ENCODE peak calls at places on chromosomes 13 and 19, in eight cellular contexts. One of them, this sample, is unnamed. For H3K4me1, the result is how much of the 10 kb centered on the place peaks cover.

GRCh38 chr19:39327990-39328705 is 7.5 kb upstream of the LRFN1 start:
- DNase-seq in mammary epithelial cell: peak
- DNase-seq in CD8-positive, alpha-beta T cell: peak
- DNase-seq in heart right ventricle: peak
- DNase-seq in HepG2: peak
- DNase-seq in IMR-90: peak
- DNase-seq in GM23248: peak
- DNase-seq in aorta: peak
- DNase-seq in this sample: peak

GRCh38 chr13:34416833-34417425 is 525.1 kb upstream of the NBEA start:
- DNase-seq in mammary epithelial cell: no peak
- DNase-seq in CD8-positive, alpha-beta T cell: no peak
- DNase-seq in heart right ventricle: peak
- DNase-seq in HepG2: no peak
- DNase-seq in IMR-90: peak
- DNase-seq in GM23248: peak
- DNase-seq in aorta: peak
- DNase-seq in this sample: no peak

GRCh38 chr13:33452873-33453558 is 167.5 kb upstream of the STARD13 start:
- DNase-seq in mammary epithelial cell: no peak
- DNase-seq in CD8-positive, alpha-beta T cell: no peak
- DNase-seq in heart right ventricle: peak
- DNase-seq in HepG2: no peak
- DNase-seq in IMR-90: no peak
- DNase-seq in GM23248: no peak
- DNase-seq in aorta: no peak
- DNase-seq in this sample: no peak

GRCh38 chr13:78589206-78589605 is 14.1 kb downstream of the POU4F1 start:
- DNase-seq in mammary epithelial cell: peak
- DNase-seq in CD8-positive, alpha-beta T cell: no peak
- DNase-seq in heart right ventricle: no peak
- DNase-seq in HepG2: peak
- DNase-seq in IMR-90: peak
- DNase-seq in GM23248: peak
- DNase-seq in aorta: no peak
- DNase-seq in this sample: no peak

GRCh38 chr13:43675577-43675976 is 111.2 kb downstream of the ENOX1 start:
- DNase-seq in mammary epithelial cell: no peak
- DNase-seq in CD8-positive, alpha-beta T cell: no peak
- DNase-seq in heart right ventricle: no peak
- DNase-seq in HepG2: no peak
- DNase-seq in IMR-90: no peak
- DNase-seq in GM23248: no peak
- DNase-seq in aorta: no peak
- DNase-seq in this sample: no peak

GRCh38 chr13:39836038-39836437 is 180.6 kb downstream of the COG6 start:
- DNase-seq in mammary epithelial cell: peak
- DNase-seq in CD8-positive, alpha-beta T cell: no peak
- DNase-seq in heart right ventricle: no peak
- DNase-seq in HepG2: no peak
- DNase-seq in IMR-90: no peak
- DNase-seq in GM23248: no peak
- DNase-seq in aorta: no peak
- DNase-seq in this sample: no peak

GRCh38 chr13:72622546-72622945 is 104.9 kb downstream of the MZT1 start:
- DNase-seq in mammary epithelial cell: peak
- DNase-seq in CD8-positive, alpha-beta T cell: no peak
- DNase-seq in heart right ventricle: no peak
- DNase-seq in HepG2: no peak
- DNase-seq in IMR-90: no peak
- DNase-seq in GM23248: no peak
- DNase-seq in aorta: no peak
- DNase-seq in this sample: no peak

GRCh38 chr19:39078436-39079200 is 5.5 kb upstream of the ACP7 start:
- DNase-seq in mammary epithelial cell: peak
- DNase-seq in CD8-positive, alpha-beta T cell: no peak
- DNase-seq in heart right ventricle: no peak
- DNase-seq in HepG2: peak
- DNase-seq in IMR-90: peak
- DNase-seq in GM23248: peak
- DNase-seq in aorta: no peak
- DNase-seq in this sample: no peak

GRCh38 chr19:36081385-36081784 is 26.7 kb downstream of the WDR62 start:
- DNase-seq in mammary epithelial cell: no peak
- DNase-seq in CD8-positive, alpha-beta T cell: no peak
- DNase-seq in heart right ventricle: no peak
- DNase-seq in HepG2: no peak
- DNase-seq in IMR-90: peak
- DNase-seq in GM23248: no peak
- DNase-seq in aorta: no peak
- DNase-seq in this sample: no peak

GRCh38 chr19:47707135-47707925 is 5.9 kb upstream of the EHD2 start:
- DNase-seq in mammary epithelial cell: peak
- DNase-seq in CD8-positive, alpha-beta T cell: peak
- DNase-seq in heart right ventricle: peak
- DNase-seq in HepG2: peak
- DNase-seq in IMR-90: peak
- DNase-seq in GM23248: peak
- DNase-seq in aorta: peak
- DNase-seq in this sample: peak

GRCh38 chr19:54206831-54207177 is 6.1 kb downstream of the RPS9 start:
- DNase-seq in mammary epithelial cell: no peak
- DNase-seq in CD8-positive, alpha-beta T cell: no peak
- DNase-seq in heart right ventricle: no peak
- DNase-seq in HepG2: no peak
- DNase-seq in IMR-90: no peak
- DNase-seq in GM23248: no peak
- DNase-seq in aorta: no peak
- DNase-seq in this sample: no peak

GRCh38 chr19:54208784-54209057 is 8.1 kb downstream of the RPS9 start:
- DNase-seq in mammary epithelial cell: no peak
- DNase-seq in CD8-positive, alpha-beta T cell: no peak
- DNase-seq in heart right ventricle: no peak
- DNase-seq in HepG2: no peak
- DNase-seq in IMR-90: no peak
- DNase-seq in GM23248: no peak
- DNase-seq in aorta: no peak
- DNase-seq in this sample: no peak

GRCh38 chr19:54207908-54208783 is 7.5 kb downstream of the RPS9 start:
- DNase-seq in mammary epithelial cell: no peak
- DNase-seq in CD8-positive, alpha-beta T cell: no peak
- DNase-seq in heart right ventricle: peak
- DNase-seq in HepG2: peak
- DNase-seq in IMR-90: peak
- DNase-seq in GM23248: peak
- DNase-seq in aorta: peak
- DNase-seq in this sample: peak

GRCh38 chr19:54204767-54205468 is 4.3 kb downstream of the RPS9 start:
- DNase-seq in mammary epithelial cell: no peak
- DNase-seq in CD8-positive, alpha-beta T cell: no peak
- DNase-seq in heart right ventricle: no peak
- DNase-seq in HepG2: no peak
- DNase-seq in IMR-90: no peak
- DNase-seq in GM23248: no peak
- DNase-seq in aorta: no peak
- DNase-seq in this sample: no peak

GRCh38 chr19:54206030-54206830 is 5.6 kb downstream of the RPS9 start:
- DNase-seq in mammary epithelial cell: no peak
- DNase-seq in CD8-positive, alpha-beta T cell: no peak
- DNase-seq in heart right ventricle: no peak
- DNase-seq in HepG2: no peak
- DNase-seq in IMR-90: no peak
- DNase-seq in GM23248: no peak
- DNase-seq in aorta: no peak
- DNase-seq in this sample: no peak
- H3K4me1 ChIP-seq in mammary epithelial cell: half or more
- H3K4me1 ChIP-seq in CD8-positive, alpha-beta T cell: half or more
- H3K4me1 ChIP-seq in heart right ventricle: half or more
- H3K4me1 ChIP-seq in HepG2: half or more
- H3K4me1 ChIP-seq in IMR-90: under half
- H3K4me1 ChIP-seq in GM23248: under half
- H3K4me1 ChIP-seq in aorta: under half
- H3K4me1 ChIP-seq in this sample: half or more

GRCh38 chr13:27151798-27152599 is 19.6 kb downstream of the USP12 start:
- DNase-seq in mammary epithelial cell: peak
- DNase-seq in CD8-positive, alpha-beta T cell: no peak
- DNase-seq in heart right ventricle: no peak
- DNase-seq in HepG2: peak
- DNase-seq in IMR-90: peak
- DNase-seq in GM23248: no peak
- DNase-seq in aorta: no peak
- DNase-seq in this sample: no peak
- H3K4me1 ChIP-seq in mammary epithelial cell: under half
- H3K4me1 ChIP-seq in CD8-positive, alpha-beta T cell: under half
- H3K4me1 ChIP-seq in heart right ventricle: under half
- H3K4me1 ChIP-seq in HepG2: under half
- H3K4me1 ChIP-seq in IMR-90: under half
- H3K4me1 ChIP-seq in GM23248: under half
- H3K4me1 ChIP-seq in aorta: under half
- H3K4me1 ChIP-seq in this sample: under half

DNA sequence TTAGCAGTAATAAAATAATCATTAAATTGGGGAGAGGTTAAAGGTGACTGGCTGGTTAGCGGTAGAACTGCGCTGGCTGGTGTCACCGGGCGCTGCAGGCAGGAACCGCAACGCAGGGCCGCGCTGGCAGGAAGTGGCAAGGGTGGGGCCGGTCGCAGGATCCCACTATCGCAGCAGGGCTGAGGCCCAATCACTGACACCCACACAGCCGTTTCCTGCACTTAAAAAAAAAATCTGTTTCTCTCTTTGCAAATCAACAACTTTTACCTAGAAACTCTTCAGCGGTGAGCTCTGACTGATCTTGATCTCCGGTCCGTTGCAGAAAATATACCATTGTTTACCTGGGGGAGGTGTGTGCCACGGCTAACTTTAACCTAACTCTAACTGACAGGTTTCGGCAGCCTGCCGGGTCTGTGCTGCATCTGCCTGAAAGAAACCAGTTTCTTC is 46.9 kb downstream of the KLF2 start:
- DNase-seq in mammary epithelial cell: no peak
- DNase-seq in CD8-positive, alpha-beta T cell: peak
- DNase-seq in heart right ventricle: peak
- DNase-seq in HepG2: no peak
- DNase-seq in IMR-90: no peak
- DNase-seq in GM23248: no peak
- DNase-seq in aorta: peak
- DNase-seq in this sample: peak
- H3K4me1 ChIP-seq in mammary epithelial cell: under half
- H3K4me1 ChIP-seq in CD8-positive, alpha-beta T cell: half or more
- H3K4me1 ChIP-seq in heart right ventricle: under half
- H3K4me1 ChIP-seq in HepG2: under half
- H3K4me1 ChIP-seq in IMR-90: under half
- H3K4me1 ChIP-seq in GM23248: under half
- H3K4me1 ChIP-seq in aorta: under half
- H3K4me1 ChIP-seq in this sample: under half

GRCh38 chr19:43489979-43490599 is 14.5 kb downstream of the PHLDB3 start:
- DNase-seq in mammary epithelial cell: no peak
- DNase-seq in CD8-positive, alpha-beta T cell: no peak
- DNase-seq in heart right ventricle: no peak
- DNase-seq in HepG2: no peak
- DNase-seq in IMR-90: no peak
- DNase-seq in GM23248: no peak
- DNase-seq in aorta: no peak
- DNase-seq in this sample: no peak
- H3K4me1 ChIP-seq in mammary epithelial cell: under half
- H3K4me1 ChIP-seq in CD8-positive, alpha-beta T cell: under half
- H3K4me1 ChIP-seq in heart right ventricle: under half
- H3K4me1 ChIP-seq in HepG2: under half
- H3K4me1 ChIP-seq in IMR-90: under half
- H3K4me1 ChIP-seq in GM23248: under half
- H3K4me1 ChIP-seq in aorta: under half
- H3K4me1 ChIP-seq in this sample: under half

GRCh38 chr19:16623576-16623975 is 4.4 kb downstream of the MED26 start:
- DNase-seq in mammary epithelial cell: no peak
- DNase-seq in CD8-positive, alpha-beta T cell: no peak
- DNase-seq in heart right ventricle: no peak
- DNase-seq in HepG2: no peak
- DNase-seq in IMR-90: no peak
- DNase-seq in GM23248: no peak
- DNase-seq in aorta: no peak
- DNase-seq in this sample: no peak

GRCh38 chr19:16624236-16624635 is 3.8 kb downstream of the MED26 start:
- DNase-seq in mammary epithelial cell: no peak
- DNase-seq in CD8-positive, alpha-beta T cell: no peak
- DNase-seq in heart right ventricle: no peak
- DNase-seq in HepG2: no peak
- DNase-seq in IMR-90: no peak
- DNase-seq in GM23248: no peak
- DNase-seq in aorta: no peak
- DNase-seq in this sample: no peak

GRCh38 chr19:16621165-16621800 is 6.7 kb downstream of the MED26 start:
- DNase-seq in mammary epithelial cell: no peak
- DNase-seq in CD8-positive, alpha-beta T cell: no peak
- DNase-seq in heart right ventricle: no peak
- DNase-seq in HepG2: no peak
- DNase-seq in IMR-90: no peak
- DNase-seq in GM23248: no peak
- DNase-seq in aorta: no peak
- DNase-seq in this sample: no peak

GRCh38 chr19:16625183-16625958 is 2.6 kb downstream of the MED26 start:
- DNase-seq in mammary epithelial cell: no peak
- DNase-seq in CD8-positive, alpha-beta T cell: no peak
- DNase-seq in heart right ventricle: no peak
- DNase-seq in HepG2: no peak
- DNase-seq in IMR-90: no peak
- DNase-seq in GM23248: no peak
- DNase-seq in aorta: no peak
- DNase-seq in this sample: no peak

DNA sequence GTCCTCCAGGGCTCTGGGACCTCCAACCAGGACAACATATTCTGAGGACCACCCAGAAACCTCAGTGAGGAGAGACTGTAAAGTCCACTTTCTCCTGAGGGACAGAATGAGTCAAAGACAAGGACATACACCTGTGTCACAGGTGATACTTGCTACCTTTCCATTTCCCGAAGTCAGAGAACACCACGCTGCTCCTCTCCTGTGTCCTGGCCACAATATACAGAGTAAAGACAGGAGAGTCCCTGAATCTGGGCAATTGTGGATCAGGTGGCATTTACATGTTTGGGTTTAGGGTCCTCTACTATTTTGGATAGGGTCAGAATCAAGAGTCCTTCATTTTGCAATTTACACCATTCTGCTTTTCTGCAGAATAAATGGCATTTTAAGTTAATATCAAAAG is 4.9 kb downstream of the MED26 start:
- DNase-seq in mammary epithelial cell: no peak
- DNase-seq in CD8-positive, alpha-beta T cell: no peak
- DNase-seq in heart right ventricle: no peak
- DNase-seq in HepG2: no peak
- DNase-seq in IMR-90: no peak
- DNase-seq in GM23248: no peak
- DNase-seq in aorta: no peak
- DNase-seq in this sample: no peak
- H3K4me1 ChIP-seq in mammary epithelial cell: under half
- H3K4me1 ChIP-seq in CD8-positive, alpha-beta T cell: under half
- H3K4me1 ChIP-seq in heart right ventricle: half or more
- H3K4me1 ChIP-seq in HepG2: under half
- H3K4me1 ChIP-seq in IMR-90: under half
- H3K4me1 ChIP-seq in GM23248: under half
- H3K4me1 ChIP-seq in aorta: under half
- H3K4me1 ChIP-seq in this sample: under half

GRCh38 chr19:33819875-33820781 is 23.5 kb downstream of the KCTD15 start:
- DNase-seq in mammary epithelial cell: peak
- DNase-seq in CD8-positive, alpha-beta T cell: peak
- DNase-seq in heart right ventricle: peak
- DNase-seq in HepG2: peak
- DNase-seq in IMR-90: peak
- DNase-seq in GM23248: peak
- DNase-seq in aorta: peak
- DNase-seq in this sample: peak
- H3K4me1 ChIP-seq in mammary epithelial cell: under half
- H3K4me1 ChIP-seq in CD8-positive, alpha-beta T cell: under half
- H3K4me1 ChIP-seq in heart right ventricle: under half
- H3K4me1 ChIP-seq in HepG2: under half
- H3K4me1 ChIP-seq in IMR-90: under half
- H3K4me1 ChIP-seq in GM23248: under half
- H3K4me1 ChIP-seq in aorta: under half
- H3K4me1 ChIP-seq in this sample: under half